ENCODE peak calls at places on chromosome 18, in seven cellular contexts. I, A, Z, Q, R, W and X are unnamed samples.

GRCh38 chr18:12598181-12598921 is 59.6 kb downstream of the SPIRE1 start:
- DNase-seq in I (no peak), A (no peak), Z (peak), Q (no peak), R (no peak), W (no peak), X (no peak)

GRCh38 chr18:59957957-59958356 is 58.2 kb downstream of the PMAIP1 start:
- DNase-seq in I (no peak), A (no peak), Z (no peak), Q (no peak), R (no peak), W (peak), X (no peak)

GRCh38 chr18:3552305-3552704 is 102.3 kb downstream of the TGIF1 start:
- DNase-seq in I (no peak), A (no peak), Z (no peak), Q (no peak), R (no peak), W (no peak), X (no peak)

GRCh38 chr18:39635966-39636365 is 2070.4 kb upstream of the CELF4 start:
- DNase-seq in I (no peak), A (no peak), Z (no peak), Q (no peak), R (no peak), W (no peak), X (no peak)

GRCh38 chr18:50297621-50298442 is 10.3 kb upstream of the CXXC1 start:
- DNase-seq in I (peak), A (no peak), Z (peak), Q (peak), R (peak), W (peak), X (peak)

GRCh38 chr18:23933407-23933806 is 81.1 kb upstream of the TTC39C start:
- DNase-seq in I (no peak), A (no peak), Z (no peak), Q (no peak), R (no peak), W (no peak), X (no peak)

GRCh38 chr18:46422552-46423055 is 234.4 kb downstream of the LOXHD1 start:
- DNase-seq in I (no peak), A (no peak), Z (no peak), Q (no peak), R (no peak), W (no peak), X (no peak)

GRCh38 chr18:45954070-45954712 is 12.9 kb downstream of the EPG5 start:
- DNase-seq in I (no peak), A (no peak), Z (no peak), Q (no peak), R (no peak), W (peak), X (no peak)

GRCh38 chr18:65754121-65754520 is 3.3 kb downstream of the CDH7 start:
- DNase-seq in I (no peak), A (no peak), Z (no peak), Q (no peak), R (no peak), W (no peak), X (no peak)

GRCh38 chr18:27887287-27887686 is 289.6 kb downstream of the CDH2 start:
- DNase-seq in I (no peak), A (no peak), Z (no peak), Q (no peak), R (no peak), W (no peak), X (no peak)

GRCh38 chr18:34870916-34871315 is 160.8 kb downstream of the DTNA start:
- DNase-seq in I (no peak), A (no peak), Z (no peak), Q (no peak), R (peak), W (no peak), X (no peak)

GRCh38 chr18:3594760-3595241 is 144.8 kb downstream of the TGIF1 start:
- DNase-seq in I (no peak), A (no peak), Z (no peak), Q (no peak), R (no peak), W (no peak), X (no peak)

GRCh38 chr18:13452448-13452811 is 233.9 kb downstream of the LDLRAD4 start:
- DNase-seq in I (no peak), A (no peak), Z (no peak), Q (no peak), R (no peak), W (no peak), X (peak)

GRCh38 chr18:58769321-58769720 is 95.4 kb upstream of the ZNF532 start:
- DNase-seq in I (no peak), A (peak), Z (no peak), Q (no peak), R (no peak), W (no peak), X (no peak)

GRCh38 chr18:55868909-55869308 is 280.9 kb upstream of the TCF4 start:
- DNase-seq in I (no peak), A (no peak), Z (no peak), Q (no peak), R (no peak), W (no peak), X (no peak)

GRCh38 chr18:24814521-24814920 is 354.1 kb downstream of the HRH4 start:
- DNase-seq in I (no peak), A (no peak), Z (no peak), Q (no peak), R (no peak), W (no peak), X (no peak)

GRCh38 chr18:32661486-32662299 is 111.1 kb downstream of the KLHL14 start:
- DNase-seq in I (no peak), A (no peak), Z (no peak), Q (no peak), R (no peak), W (no peak), X (no peak)

GRCh38 chr18:79366177-79367094 is 29.3 kb upstream of the NFATC1 start:
- DNase-seq in I (no peak), A (no peak), Z (no peak), Q (no peak), R (no peak), W (peak), X (peak)